ENCODE peak calls at places on chromosomes 1 and 21, in nine cellular contexts. J, Y, Q, G, R, K, U, T and X are unnamed samples.

GRCh38 chr1:61448934-61449368 is 276.0 kb downstream of the TM2D1 start:
- DNase-seq in R (no peak), K (no peak), U (no peak), Q (peak; percentile 77), J (no peak), Y (no peak), T (no peak), G (no peak), X (peak; percentile 78)

GRCh38 chr1:228393811-228394570 is 12.6 kb downstream of the TRIM11 start:
- DNase-seq in Q (no peak), Y (no peak), K (no peak), R (no peak), G (no peak), U (no peak), T (no peak), J (no peak), X (no peak)

GRCh38 chr21:45246535-45247320 is 41.0 kb downstream of the POFUT2 start:
- DNase-seq in R (no peak), Q (no peak), T (no peak), K (no peak), Y (no peak), J (no peak), G (no peak), U (no peak), X (no peak)

GRCh38 chr1:82695443-82695842 is 894.7 kb downstream of the ADGRL2 start:
- DNase-seq in R (no peak), J (no peak), U (no peak), T (no peak), Y (no peak), K (no peak), Q (peak; percentile 0), G (no peak), X (no peak)

GRCh38 chr1:44664730-44665370 is 9.4 kb downstream of the TMEM53 start:
- DNase-seq in Y (no peak), K (no peak), G (no peak), U (no peak), T (no peak), R (peak; percentile 9), J (no peak), Q (no peak), X (no peak)

GRCh38 chr1:222373216-222373615 is 174.7 kb downstream of the HHIPL2 start:
- DNase-seq in U (no peak), R (no peak), J (no peak), Q (no peak), K (no peak), Y (no peak), T (no peak), G (no peak), X (no peak)

GRCh38 chr1:94236021-94236491 is 1.3 kb downstream of the ARHGAP29 start:
- DNase-seq in U (peak; percentile 41), Q (no peak), T (no peak), R (no peak), J (no peak), Y (peak; percentile 29), K (no peak), G (no peak), X (no peak)

GRCh38 chr1:109347511-109347910 is 40.7 kb upstream of the MYBPHL start:
- DNase-seq in U (no peak), K (no peak), Q (no peak), T (no peak), Y (no peak), R (no peak), G (no peak), J (no peak), X (no peak)

GRCh38 chr1:200628223-200628868 is 7.8 kb upstream of the KIF14 start:
- DNase-seq in G (no peak), R (peak; percentile 74), Y (no peak), T (no peak), Q (no peak), U (no peak), J (peak; percentile 3), K (no peak), X (no peak)

GRCh38 chr1:156509424-156510035 is 9.0 kb upstream of the MEF2D start:
- DNase-seq in Y (no peak), G (no peak), J (no peak), U (no peak), T (no peak), Q (no peak), K (no peak), R (no peak), X (no peak)

GRCh38 chr1:235106457-235106856 is 22.2 kb downstream of the TOMM20 start:
- DNase-seq in Y (no peak), R (no peak), Q (no peak), T (no peak), U (no peak), J (no peak), G (no peak), K (no peak), X (no peak)

GRCh38 chr1:19872190-19872589 is 10.0 kb upstream of the OTUD3 start:
- DNase-seq in R (no peak), U (no peak), T (no peak), G (no peak), Q (peak; percentile 83), K (peak; percentile 50), J (no peak), Y (peak; percentile 55), X (no peak)

GRCh38 chr21:44993321-44994015 is 53.6 kb downstream of the SLX9 start:
- DNase-seq in Q (no peak), R (no peak), J (no peak), Y (no peak), U (no peak), K (no peak), G (no peak), T (no peak), X (no peak)

GRCh38 chr1:89198081-89198480 is 661 bp downstream of the GBP4 start:
- DNase-seq in J (no peak), Y (peak; percentile 11), U (no peak), Q (no peak), G (no peak), K (no peak), T (no peak), R (peak; percentile 6), X (no peak)

GRCh38 chr1:91744973-91745648 is 140.8 kb downstream of the TGFBR3 start:
- DNase-seq in J (no peak), G (no peak), U (no peak), Y (no peak), K (no peak), R (no peak), Q (no peak), T (no peak), X (peak; percentile 60)

GRCh38 chr1:199403421-199404116 is 623.9 kb upstream of the NR5A2 start:
- DNase-seq in J (no peak), U (no peak), Q (no peak), G (no peak), K (no peak), Y (no peak), T (no peak), R (peak; percentile 28), X (no peak)

GRCh38 chr1:28508435-28508754 is 2.6 kb downstream of the RCC1 start:
- DNase-seq in Y (peak; percentile 24), G (no peak), R (no peak), J (no peak), K (no peak), U (no peak), T (no peak), Q (no peak), X (no peak)

GRCh38 chr1:207698822-207699483 is 52.9 kb upstream of the CD46 start:
- DNase-seq in U (no peak), Y (peak; percentile 66), J (no peak), T (peak; percentile 62), Q (peak; percentile 55), G (no peak), R (peak; percentile 9), K (peak; percentile 29), X (peak; percentile 65)

GRCh38 chr1:174315239-174315638 is 132.5 kb upstream of the GPR52 start:
- DNase-seq in T (no peak), U (no peak), K (no peak), J (no peak), Y (no peak), R (no peak), G (no peak), Q (no peak), X (no peak)

GRCh38 chr1:222845763-222846162 is 30.9 kb downstream of the DISP1 start:
- DNase-seq in K (no peak), R (no peak), Q (no peak), G (no peak), J (no peak), U (no peak), Y (no peak), T (no peak), X (no peak)

GRCh38 chr1:116252785-116253184 is 120.3 kb upstream of the ATP1A1 start:
- DNase-seq in J (no peak), G (no peak), R (no peak), U (no peak), Y (no peak), K (no peak), T (no peak), Q (no peak), X (no peak)

GRCh38 chr1:51421961-51422360 is 91.6 kb upstream of the TTC39A start:
- DNase-seq in G (no peak), K (no peak), R (peak; percentile 42), Y (peak; percentile 18), U (peak; percentile 47), J (no peak), T (no peak), Q (peak; percentile 25), X (no peak)

GRCh38 chr1:237851209-237851845 is 39.4 kb downstream of the ZP4 start:
- DNase-seq in U (no peak), K (peak; percentile 59), Y (peak; percentile 66), R (no peak), J (no peak), T (no peak), Q (peak; percentile 41), G (no peak), X (peak; percentile 85)

GRCh38 chr1:101769520-101769919 is 227.2 kb downstream of the OLFM3 start:
- DNase-seq in T (no peak), R (no peak), G (no peak), Y (no peak), K (no peak), U (no peak), J (no peak), Q (no peak), X (no peak)